ENCODE peak calls at places on chromosomes 1 and 21, in eight cellular contexts. A is amniotic epithelial cell; W is T-cell; J is GM03348; P is SHP77; Z is retinal pigment epithelial cell; Q is H54; T is effector CD4-positive, alpha-beta T cell. C is an unnamed sample.
A peak's percentile ranks its signal among the peaks of the same experiment; 100 is the strongest.

GRCh38 chr1:233796146-233796798 is 108.2 kb upstream of the SLC35F3 start:
- DNase-seq in A (no peak), W (no peak), J (no peak), P (no peak), Z (no peak), Q (no peak), T (no peak), C (no peak)

GRCh38 chr1:67626495-67627235 is 58.3 kb upstream of the GADD45A start:
- DNase-seq in A (peak; percentile 71), W (no peak), J (no peak), P (no peak), Z (peak; percentile 72), Q (peak; percentile 58), T (no peak), C (peak; percentile 95)

GRCh38 chr21:43702785-43703067 is 16.2 kb upstream of the PDXK start:
- DNase-seq in A (no peak), W (no peak), J (peak; percentile 53), P (no peak), Z (no peak), Q (no peak), T (no peak), C (peak; percentile 23)

GRCh38 chr1:53631622-53632310 is 107.2 kb downstream of the GLIS1 start:
- DNase-seq in A (no peak), W (no peak), J (no peak), P (no peak), Z (peak; percentile 0), Q (no peak), T (no peak), C (no peak)

GRCh38 chr1:3732747-3733602 is 19.3 kb upstream of the CCDC27 start:
- DNase-seq in A (no peak), W (no peak), J (no peak), P (no peak), Z (no peak), Q (no peak), T (no peak), C (no peak)

GRCh38 chr1:209652873-209653401 is 712 bp upstream of the LAMB3 start:
- DNase-seq in A (peak; percentile 77), W (no peak), J (no peak), P (no peak), Z (peak; percentile 63), Q (no peak), T (no peak), C (peak; percentile 70)

GRCh38 chr1:21590116-21590905 is 78.8 kb downstream of the RAP1GAP start:
- DNase-seq in A (peak; percentile 11), W (no peak), J (no peak), P (no peak), Z (no peak), Q (no peak), T (no peak), C (no peak)

GRCh38 chr1:168485048-168485447 is 58.7 kb downstream of the XCL2 start:
- DNase-seq in A (peak; percentile 76), W (no peak), J (peak; percentile 24), P (no peak), Z (no peak), Q (no peak), T (no peak), C (peak; percentile 84)

GRCh38 chr1:34736711-34737110 is 18.1 kb upstream of the GJB5 start:
- DNase-seq in A (no peak), W (no peak), J (no peak), P (no peak), Z (no peak), Q (no peak), T (no peak), C (no peak)

GRCh38 chr1:228772516-228773212 is 37.4 kb downstream of the RHOU start:
- DNase-seq in A (no peak), W (no peak), J (no peak), P (no peak), Z (no peak), Q (no peak), T (no peak), C (no peak)